ENCODE peak calls at places on chromosomes 13 and 19, in seven cellular contexts. L is ascending aorta, A is NB4, W is GM06990, C is foreskin fibroblast, Z is colonic mucosa, T is BJ. O is an unnamed sample.

GRCh38 chr13:73989244-73989843 is 144.9 kb downstream of the KLF12 start:
- DNase-seq in A (no peak), T (no peak), C (no peak), L (no peak), W (no peak), Z (peak), O (no peak)

GRCh38 chr19:55079400-55080038 is 3.9 kb downstream of the EPS8L1 start:
- DNase-seq in T (no peak), Z (no peak), C (no peak), A (no peak), L (no peak), W (no peak), O (no peak)

GRCh38 chr19:21410166-21410565 is 13.2 kb downstream of the ZNF493 start:
- DNase-seq in W (no peak), A (no peak), L (no peak), T (no peak), C (no peak), Z (no peak), O (no peak)

GRCh38 chr19:18167975-18168645 is 5.5 kb upstream of the IFI30 start:
- DNase-seq in T (no peak), A (peak), L (no peak), W (no peak), Z (no peak), C (peak), O (no peak)

GRCh38 chr19:3699071-3699740 is 1.1 kb downstream of the PIP5K1C start:
- DNase-seq in C (peak), W (no peak), T (no peak), L (no peak), A (peak), Z (peak), O (no peak)

GRCh38 chr19:33514885-33515485 is 6.6 kb downstream of the PEPD start:
- DNase-seq in T (no peak), C (peak), A (no peak), Z (peak), W (no peak), L (no peak), O (no peak)

GRCh38 chr13:109361562-109361961 is 424.8 kb downstream of the IRS2 start:
- DNase-seq in L (no peak), Z (no peak), A (peak), W (no peak), C (no peak), T (no peak), O (no peak)

GRCh38 chr13:80988752-80989151 is 647.8 kb upstream of the SPRY2 start:
- DNase-seq in Z (no peak), T (no peak), W (no peak), A (no peak), L (no peak), C (no peak), O (no peak)

GRCh38 chr13:44054525-44054924 is 174.8 kb downstream of the LACC1 start:
- DNase-seq in L (no peak), T (no peak), C (no peak), A (no peak), W (no peak), Z (no peak), O (no peak)

GRCh38 chr13:106596287-106596937 is 28.5 kb upstream of the ARGLU1 start:
- DNase-seq in T (no peak), Z (no peak), A (no peak), W (no peak), C (no peak), L (no peak), O (no peak)

GRCh38 chr13:66313408-66313807 is 916.7 kb downstream of the PCDH9 start:
- DNase-seq in A (no peak), C (peak), T (peak), L (no peak), W (no peak), Z (no peak), O (no peak)

GRCh38 chr19:38149597-38149996 is 74.4 kb downstream of the DPF1 start:
- DNase-seq in W (no peak), T (no peak), C (peak), Z (no peak), A (peak), L (no peak), O (no peak)

GRCh38 chr13:110817143-110817542 is 97.7 kb downstream of the ANKRD10 start:
- DNase-seq in Z (no peak), L (no peak), T (no peak), C (no peak), A (no peak), W (no peak), O (no peak)

GRCh38 chr13:113597386-113598080 is 13.0 kb downstream of the TFDP1 start:
- DNase-seq in Z (no peak), L (no peak), C (no peak), A (no peak), W (no peak), T (no peak), O (no peak)

DNA sequence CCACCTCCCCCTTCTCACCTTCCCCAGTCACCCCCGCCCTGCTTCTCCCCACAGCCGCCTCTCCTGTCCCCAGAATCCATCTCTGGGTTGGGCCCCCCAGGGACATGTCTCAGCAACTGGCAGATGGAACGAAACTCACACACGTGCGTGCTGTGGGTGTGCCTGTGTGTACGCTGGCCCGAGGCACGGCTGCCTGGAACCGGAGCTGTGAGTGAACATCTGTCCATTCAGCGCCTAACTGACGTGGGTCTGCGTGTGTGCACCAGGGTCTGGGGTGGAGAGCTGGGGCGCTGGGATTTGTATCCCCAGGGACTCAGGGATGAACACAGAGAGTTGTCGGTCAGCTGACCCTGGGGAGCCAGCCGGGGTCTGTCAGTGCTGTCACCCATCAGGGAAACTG is 752 bp upstream of the HAS1 start:
- DNase-seq in Z (no peak), W (no peak), L (no peak), A (no peak), C (no peak), T (no peak), O (peak)
- H3K4me3 ChIP-seq in Z (no peak), W (no peak), L (no peak), A (no peak), C (no peak), T (no peak), O (no peak)

GRCh38 chr13:95679722-95680121 is 2.8 kb downstream of the DNAJC3 start:
- DNase-seq in Z (no peak), A (no peak), C (no peak), L (no peak), T (no peak), W (no peak), O (no peak)
- H3K4me3 ChIP-seq in Z (no peak), A (peak), C (no peak), L (no peak), T (no peak), W (no peak), O (no peak)

DNA sequence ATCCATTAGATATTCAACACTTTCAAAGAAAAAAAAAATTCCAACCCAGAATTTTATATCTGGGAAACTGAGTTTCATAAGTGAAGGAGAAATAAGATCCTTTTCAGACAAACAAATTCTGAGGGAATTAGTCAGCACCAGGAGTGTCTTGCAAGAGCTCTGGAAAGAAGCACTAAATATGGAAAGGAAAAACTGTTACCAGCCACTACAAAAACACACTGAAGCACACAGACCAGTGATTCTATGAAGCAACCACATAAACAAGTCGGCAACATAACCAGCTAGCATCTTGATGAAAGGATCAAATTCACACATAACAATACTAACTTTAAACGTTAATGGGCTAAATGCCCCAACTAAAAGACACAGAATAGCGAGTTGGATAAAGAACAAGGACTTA is 368.4 kb upstream of the MIR17HG start:
- DNase-seq in L (no peak), W (no peak), A (no peak), Z (no peak), T (no peak), C (no peak), O (peak)
- H3K4me3 ChIP-seq in L (no peak), W (no peak), A (no peak), Z (no peak), T (no peak), C (no peak), O (no peak)

GRCh38 chr19:41308450-41309224 is 1.3 kb upstream of the CCDC97 start:
- DNase-seq in L (peak), T (no peak), W (peak), A (peak), C (peak), Z (peak), O (no peak)
- H3K4me3 ChIP-seq in L (peak), T (no peak), W (peak), A (no peak), C (peak), Z (peak), O (no peak)

GRCh38 chr13:99083976-99084375 is 106.1 kb upstream of the DOCK9 start:
- DNase-seq in L (no peak), W (no peak), C (no peak), T (no peak), Z (no peak), A (no peak), O (no peak)

GRCh38 chr13:99086149-99086868 is 108.4 kb upstream of the DOCK9 start:
- DNase-seq in L (no peak), C (peak), T (no peak), W (peak), A (peak), Z (peak), O (no peak)

GRCh38 chr13:99085846-99086148 is 107.9 kb upstream of the DOCK9 start:
- DNase-seq in A (no peak), Z (no peak), L (no peak), W (no peak), T (no peak), C (no peak), O (no peak)

GRCh38 chr13:99086869-99087129 is 108.9 kb upstream of the DOCK9 start:
- DNase-seq in Z (peak), A (no peak), T (no peak), W (no peak), L (no peak), C (no peak), O (no peak)

GRCh38 chr13:99085139-99085845 is 107.4 kb upstream of the DOCK9 start:
- DNase-seq in Z (peak), T (no peak), W (peak), A (no peak), L (no peak), C (peak), O (no peak)
- H3K4me3 ChIP-seq in Z (peak), T (peak), W (no peak), A (no peak), L (peak), C (peak), O (peak)

GRCh38 chr13:90276208-90276607 is 1071.3 kb upstream of the MIR17HG start:
- DNase-seq in W (no peak), Z (no peak), A (no peak), L (no peak), T (no peak), C (no peak), O (no peak)

GRCh38 chr13:90272356-90272755 is 1075.1 kb upstream of the MIR17HG start:
- DNase-seq in C (no peak), T (no peak), L (no peak), W (no peak), Z (no peak), A (no peak), O (peak)

DNA sequence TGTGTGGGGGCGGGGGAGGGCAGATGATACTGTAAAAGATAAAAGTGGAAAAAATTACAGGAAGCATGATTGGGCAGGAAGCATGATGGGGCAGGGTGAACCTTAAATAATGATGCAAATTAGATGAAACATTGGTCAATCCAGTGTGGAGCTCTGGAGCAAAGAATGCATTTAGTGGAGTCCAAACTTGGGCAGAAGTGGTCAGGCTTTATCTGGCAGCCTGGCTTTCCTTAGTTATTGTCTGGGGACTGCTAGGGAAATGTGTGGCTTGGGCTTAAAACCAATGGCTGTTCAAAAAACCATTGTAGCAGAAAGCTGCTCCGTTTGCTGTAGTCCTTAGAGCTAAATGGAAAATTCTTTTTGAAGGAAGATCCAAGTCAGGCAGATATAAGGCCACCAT is 1077.3 kb upstream of the MIR17HG start:
- DNase-seq in T (no peak), Z (no peak), A (no peak), C (no peak), L (no peak), W (no peak), O (no peak)
- H3K4me3 ChIP-seq in T (no peak), Z (no peak), A (no peak), C (no peak), L (no peak), W (no peak), O (no peak)